ENCODE peak calls at places on chromosomes 11 and 22, in four cellular contexts. L, C, F and S are unnamed samples.

GRCh38 chr11:80103149-80103859 is 662.5 kb upstream of the TENM4 start:
- DNase-seq in C (no peak), F (peak), L (no peak), S (no peak)

GRCh38 chr22:17705565-17706450 is 67.3 kb downstream of the BCL2L13 start:
- DNase-seq in F (no peak), C (no peak), L (no peak), S (no peak)

GRCh38 chr11:61293869-61294716 is 1.0 kb downstream of the VWCE start:
- DNase-seq in C (peak), F (peak), L (no peak), S (no peak)

GRCh38 chr22:38728899-38729796 is 23.4 kb downstream of the GTPBP1 start:
- DNase-seq in C (no peak), L (no peak), F (peak), S (no peak)

GRCh38 chr11:796565-797299 is 1.3 kb downstream of the SLC25A22 start:
- DNase-seq in L (peak), F (peak), C (no peak), S (no peak)

GRCh38 chr11:59186130-59186594 is 14.2 kb downstream of the DTX4 start:
- DNase-seq in C (peak), L (peak), F (peak), S (no peak)

GRCh38 chr22:38452373-38453064 is 2.5 kb downstream of the KCNJ4 start:
- DNase-seq in F (no peak), L (no peak), C (no peak), S (no peak)

GRCh38 chr11:2297623-2298030 is 4.1 kb downstream of the C11orf21 start:
- DNase-seq in L (no peak), F (no peak), C (no peak), S (no peak)

GRCh38 chr22:37431811-37432707 is 4.8 kb upstream of the ELFN2 start:
- DNase-seq in F (peak), C (no peak), L (no peak), S (no peak)

GRCh38 chr22:43327039-43327438 is 16.1 kb downstream of the SCUBE1 start:
- DNase-seq in L (no peak), F (no peak), C (no peak), S (no peak)

GRCh38 chr11:60772666-60773065 is 12.5 kb upstream of the MS4A10 start:
- DNase-seq in F (no peak), L (no peak), C (no peak), S (no peak)

GRCh38 chr22:44807915-44808690 is 55.7 kb downstream of the ARHGAP8 start:
- DNase-seq in F (peak), L (peak), C (peak), S (no peak)

GRCh38 chr22:31185056-31185455 is 25.1 kb downstream of the RNF185 start:
- DNase-seq in F (no peak), C (no peak), L (no peak), S (no peak)

GRCh38 chr11:12258451-12258850 is 118.9 kb upstream of the PARVA start:
- DNase-seq in C (no peak), L (peak), F (peak), S (no peak)

GRCh38 chr11:131710511-131710910 is 340.1 kb downstream of the NTM start:
- DNase-seq in F (no peak), L (no peak), C (no peak), S (no peak)

GRCh38 chr22:28207281-28208030 is 288.4 kb upstream of the PITPNB start:
- DNase-seq in C (no peak), F (no peak), L (no peak), S (no peak)

GRCh38 chr11:57406337-57406904 is 16.0 kb upstream of the PRG2 start:
- DNase-seq in F (no peak), C (no peak), L (no peak), S (peak)

GRCh38 chr11:122149232-122149631 is 33.2 kb upstream of the BLID start:
- DNase-seq in C (no peak), F (no peak), L (no peak), S (no peak)

GRCh38 chr11:60511393-60511792 is 3.8 kb upstream of the MS4A13 start:
- DNase-seq in F (no peak), L (no peak), C (no peak), S (no peak)

GRCh38 chr22:38034278-38034882 is 22.8 kb upstream of the PICK1 start:
- DNase-seq in F (peak), C (peak), L (peak), S (peak)

GRCh38 chr11:130477646-130478203 is 29.3 kb downstream of the ADAMTS15 start:
- DNase-seq in F (no peak), L (no peak), C (peak), S (no peak)

GRCh38 chr11:130476200-130476921 is 27.9 kb downstream of the ADAMTS15 start:
- DNase-seq in L (no peak), C (peak), F (no peak), S (no peak)

GRCh38 chr11:130476922-130477491 is 28.6 kb downstream of the ADAMTS15 start:
- DNase-seq in F (no peak), C (peak), L (no peak), S (no peak)

GRCh38 chr11:130478881-130479280 is 30.4 kb downstream of the ADAMTS15 start:
- DNase-seq in C (peak), F (no peak), L (no peak), S (no peak)

GRCh38 chr11:130478204-130478701 is 29.8 kb downstream of the ADAMTS15 start:
- DNase-seq in L (no peak), C (peak), F (no peak), S (no peak)
- TF ChIP-seq SMC3 in L (no peak), C (no peak), F (no peak), S (no peak)

DNA sequence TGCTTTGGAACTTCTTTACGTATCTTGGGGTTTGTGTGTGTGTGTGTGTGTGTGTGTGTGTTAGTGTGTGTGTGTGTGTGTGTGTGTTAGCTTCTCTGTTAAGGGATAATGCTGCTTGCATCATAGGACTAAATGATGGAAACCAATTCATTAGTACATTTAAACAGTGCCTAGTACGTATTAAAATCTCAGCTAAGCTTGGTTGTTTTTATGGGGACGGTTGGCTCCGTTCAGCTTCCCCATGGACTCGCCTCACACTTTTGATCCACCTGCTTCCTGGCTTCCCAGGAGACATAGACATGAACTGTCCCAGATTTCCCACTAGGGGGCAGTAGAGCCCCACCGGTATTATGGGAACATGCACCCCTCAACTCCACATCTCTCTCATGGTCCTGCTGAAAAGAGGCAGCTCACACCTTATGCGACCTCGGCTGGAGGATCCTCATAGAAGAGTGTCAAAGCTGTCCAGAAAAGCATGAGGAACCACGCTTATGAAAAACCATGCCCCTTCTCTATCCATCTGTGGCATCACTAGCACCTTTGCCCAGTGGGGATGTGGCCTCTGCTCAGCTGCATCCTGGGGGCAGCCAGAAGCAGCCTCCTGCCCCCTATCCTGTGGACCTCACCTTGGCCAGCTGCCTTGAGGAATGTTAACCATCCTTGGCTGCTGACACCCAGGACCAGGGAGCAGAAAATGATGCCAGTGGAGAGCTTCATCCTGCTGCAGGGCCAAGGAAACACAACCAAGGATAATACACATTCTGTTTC is 9.7 kb upstream of the SAAL1 start:
- DNase-seq in C (peak), F (peak), L (peak), S (peak)
- TF ChIP-seq JUND in C (no peak), F (no peak), L (no peak), S (no peak)

DNA sequence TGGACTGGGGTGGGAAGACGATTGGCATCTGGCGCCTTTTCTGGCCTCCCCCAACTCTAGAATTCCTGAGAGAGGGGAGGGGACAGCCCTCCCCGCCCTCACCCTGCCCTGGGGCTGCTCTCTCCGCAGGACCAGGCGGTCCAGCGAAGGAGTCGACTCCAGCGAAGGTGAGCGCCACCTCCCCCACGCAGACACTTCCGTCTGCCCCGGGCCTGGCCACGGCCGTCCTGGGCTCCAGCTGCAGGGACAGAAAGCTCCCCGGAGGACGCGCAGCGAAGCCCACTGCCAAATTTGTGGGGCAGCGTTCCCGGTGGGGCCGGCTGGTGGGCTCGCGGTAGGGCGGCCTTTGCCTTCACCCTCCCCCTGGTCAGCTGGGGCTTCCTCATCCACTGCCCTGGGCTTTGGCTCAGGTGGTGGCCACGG is 670 bp downstream of the SSH3 start:
- DNase-seq in C (peak), F (no peak), L (peak), S (no peak)
- TF ChIP-seq SMC3 in C (no peak), F (no peak), L (no peak), S (no peak)

GRCh38 chr11:21040615-21041014 is 371.2 kb downstream of the NELL1 start:
- DNase-seq in L (no peak), C (no peak), F (no peak), S (no peak)

DNA sequence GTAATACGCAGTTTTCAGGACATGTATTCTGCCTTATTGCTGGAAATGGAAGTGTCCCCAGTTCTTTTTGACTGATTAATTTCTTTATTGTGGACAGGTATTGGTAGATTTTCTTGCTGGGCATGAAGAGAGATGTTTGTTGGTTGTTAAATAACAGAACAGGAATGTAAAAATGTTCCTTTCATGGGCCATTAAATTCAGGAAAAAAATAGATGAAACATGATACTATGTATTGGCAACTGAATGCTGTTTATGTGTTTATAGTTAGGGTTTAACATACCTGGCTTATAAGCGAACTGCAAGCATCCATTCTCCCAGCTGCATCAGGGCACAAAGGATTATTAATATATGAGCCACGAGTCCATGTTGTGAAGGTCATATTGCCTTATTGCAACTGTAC is 368.4 kb downstream of the NELL1 start:
- DNase-seq in L (no peak), C (no peak), F (no peak), S (no peak)
- TF ChIP-seq JUND in L (no peak), C (no peak), F (no peak), S (no peak)

GRCh38 chr11:33515347-33515746 is 185.3 kb downstream of the C11orf91 start:
- DNase-seq in C (no peak), L (no peak), F (no peak), S (no peak)
- TF ChIP-seq SMC3 in C (no peak), L (no peak), F (no peak), S (no peak)

GRCh38 chr11:124938206-124938765 is 2.4 kb upstream of the HEPACAM start:
- DNase-seq in C (no peak), L (no peak), F (peak), S (no peak)
- TF ChIP-seq JUND in C (no peak), L (no peak), F (no peak), S (no peak)

GRCh38 chr11:32586576-32587190 is 3.1 kb downstream of the EIF3M start:
- DNase-seq in F (peak), C (peak), L (peak), S (no peak)

GRCh38 chr11:32583451-32584271 is at the start of gene EIF3M:
- DNase-seq in L (peak), F (peak), C (peak), S (peak)

GRCh38 chr11:32581556-32581955 is 2.1 kb upstream of the EIF3M start:
- DNase-seq in L (no peak), F (no peak), C (no peak), S (no peak)

GRCh38 chr11:32580967-32581366 is 2.7 kb upstream of the EIF3M start:
- DNase-seq in C (no peak), L (no peak), F (peak), S (no peak)

DNA sequence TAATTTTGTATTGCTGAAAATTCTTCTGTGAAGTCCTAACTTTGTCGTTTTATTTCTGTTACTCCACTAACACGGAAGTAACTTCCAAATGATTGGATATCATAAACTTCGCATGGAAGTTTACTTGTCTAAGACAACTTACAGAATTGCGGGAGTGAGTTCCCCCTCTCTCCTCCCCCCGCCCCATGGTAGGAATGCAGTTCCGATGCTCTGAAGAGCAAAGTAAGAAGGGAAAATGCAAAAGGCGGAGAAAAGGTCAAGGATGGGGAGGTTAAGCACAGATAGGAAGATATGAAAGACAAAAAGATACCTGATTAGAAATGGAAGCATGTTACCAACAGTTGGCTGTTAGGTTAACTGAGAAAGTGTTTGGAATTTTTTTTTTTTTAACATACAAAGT is 1.3 kb downstream of the EIF3M start:
- DNase-seq in C (no peak), F (no peak), L (no peak), S (no peak)
- TF ChIP-seq SMC3 in C (no peak), F (no peak), L (no peak), S (no peak)

GRCh38 chr22:46740910-46741785 is 3.1 kb upstream of the CERK start:
- DNase-seq in L (no peak), F (no peak), C (no peak), S (no peak)

GRCh38 chr22:46741974-46742519 is 4.0 kb upstream of the CERK start:
- DNase-seq in C (no peak), F (no peak), L (no peak), S (no peak)

GRCh38 chr22:46738961-46739870 is 1.2 kb upstream of the CERK start:
- DNase-seq in L (no peak), F (peak), C (no peak), S (no peak)

GRCh38 chr22:46744581-46744980 is 6.5 kb upstream of the CERK start:
- DNase-seq in F (peak), L (no peak), C (no peak), S (no peak)

GRCh38 chr22:46742576-46743221 is 4.6 kb upstream of the CERK start:
- DNase-seq in C (no peak), L (no peak), F (no peak), S (no peak)
- TF ChIP-seq JUND in C (no peak), L (no peak), F (no peak), S (no peak)